ENCODE peak calls at places on chromosomes 7 and 10, in seven cellular contexts. One of them, this sample, is unnamed. For H3K4me1, the result is how much of the 10 kb centered on the place peaks cover.

GRCh38 chr7:135386776-135387175 is 123.1 kb downstream of the CNOT4 start:
- DNase-seq in spleen: no peak
- DNase-seq in left ventricle myocardium inferior: no peak
- DNase-seq in body of pancreas: no peak
- DNase-seq in cardiac muscle cell: no peak
- DNase-seq in neuronal stem cell: no peak
- DNase-seq in heart right ventricle: no peak
- DNase-seq in this sample: peak

GRCh38 chr10:86355571-86356038 is 11.0 kb downstream of the GRID1 start:
- DNase-seq in heart right ventricle: peak
- DNase-seq in spleen: peak
- DNase-seq in body of pancreas: no peak
- DNase-seq in cardiac muscle cell: no peak
- DNase-seq in left ventricle myocardium inferior: peak
- DNase-seq in neuronal stem cell: no peak
- DNase-seq in this sample: no peak

GRCh38 chr7:255721-256361 is 34.1 kb upstream of the FOXL3 start:
- DNase-seq in heart right ventricle: no peak
- DNase-seq in neuronal stem cell: no peak
- DNase-seq in cardiac muscle cell: no peak
- DNase-seq in body of pancreas: no peak
- DNase-seq in spleen: no peak
- DNase-seq in left ventricle myocardium inferior: no peak
- DNase-seq in this sample: no peak

GRCh38 chr10:62810131-62810530 is 5.6 kb downstream of the ADO start:
- DNase-seq in heart right ventricle: no peak
- DNase-seq in body of pancreas: no peak
- DNase-seq in spleen: no peak
- DNase-seq in neuronal stem cell: no peak
- DNase-seq in cardiac muscle cell: no peak
- DNase-seq in left ventricle myocardium inferior: no peak
- DNase-seq in this sample: no peak

GRCh38 chr7:90401989-90402388 is 1.3 kb upstream of the CLDN12 start:
- DNase-seq in spleen: no peak
- DNase-seq in neuronal stem cell: no peak
- DNase-seq in left ventricle myocardium inferior: no peak
- DNase-seq in cardiac muscle cell: no peak
- DNase-seq in body of pancreas: no peak
- DNase-seq in heart right ventricle: no peak
- DNase-seq in this sample: no peak

GRCh38 chr10:127044191-127044590 is 139.0 kb downstream of the DOCK1 start:
- DNase-seq in heart right ventricle: no peak
- DNase-seq in body of pancreas: peak
- DNase-seq in spleen: no peak
- DNase-seq in left ventricle myocardium inferior: no peak
- DNase-seq in neuronal stem cell: no peak
- DNase-seq in cardiac muscle cell: no peak
- DNase-seq in this sample: no peak

GRCh38 chr10:782751-783648 is 93.5 kb upstream of the DIP2C start:
- DNase-seq in spleen: peak
- DNase-seq in body of pancreas: no peak
- DNase-seq in neuronal stem cell: no peak
- DNase-seq in heart right ventricle: no peak
- DNase-seq in left ventricle myocardium inferior: no peak
- DNase-seq in cardiac muscle cell: no peak
- DNase-seq in this sample: no peak

GRCh38 chr7:101402081-101402779 is 39.6 kb downstream of the COL26A1 start:
- DNase-seq in cardiac muscle cell: no peak
- DNase-seq in neuronal stem cell: peak
- DNase-seq in left ventricle myocardium inferior: no peak
- DNase-seq in body of pancreas: peak
- DNase-seq in heart right ventricle: no peak
- DNase-seq in spleen: no peak
- DNase-seq in this sample: peak

GRCh38 chr10:10786334-10787090 is 231.2 kb upstream of the CELF2 start:
- DNase-seq in body of pancreas: no peak
- DNase-seq in heart right ventricle: no peak
- DNase-seq in neuronal stem cell: no peak
- DNase-seq in left ventricle myocardium inferior: no peak
- DNase-seq in cardiac muscle cell: no peak
- DNase-seq in spleen: no peak
- DNase-seq in this sample: peak

DNA sequence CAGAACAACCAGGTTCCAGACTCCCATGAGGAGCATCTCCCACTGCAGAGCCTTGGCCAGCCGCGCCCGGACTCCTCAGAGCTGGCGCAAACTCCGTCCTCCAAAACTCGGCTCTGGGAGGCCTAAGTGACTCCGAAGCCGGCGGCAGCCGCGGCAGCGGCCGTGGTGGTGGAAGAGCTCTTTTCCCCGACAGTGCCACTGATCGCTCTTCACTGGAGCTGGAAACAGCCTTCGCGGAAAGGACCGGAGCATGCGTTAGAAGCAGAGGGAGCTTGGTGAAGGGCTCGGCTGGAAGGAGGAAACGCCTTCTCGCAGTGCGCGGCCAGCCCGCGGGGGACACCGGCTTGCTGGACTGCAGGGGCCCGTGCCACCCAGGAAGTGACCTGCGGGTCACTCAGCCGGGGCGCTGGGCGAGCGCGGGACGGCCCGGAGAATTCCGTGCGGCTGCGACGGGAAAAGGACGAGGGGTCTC is 5.0 kb upstream of the HOXA13 start:
- DNase-seq in cardiac muscle cell: no peak
- DNase-seq in spleen: peak
- DNase-seq in neuronal stem cell: no peak
- DNase-seq in body of pancreas: no peak
- DNase-seq in heart right ventricle: no peak
- DNase-seq in left ventricle myocardium inferior: no peak
- DNase-seq in this sample: no peak
- H3K4me3 ChIP-seq in cardiac muscle cell: no peak
- H3K4me3 ChIP-seq in spleen: no peak
- H3K4me3 ChIP-seq in neuronal stem cell: no peak
- H3K4me3 ChIP-seq in body of pancreas: no peak
- H3K4me3 ChIP-seq in heart right ventricle: no peak
- H3K4me3 ChIP-seq in left ventricle myocardium inferior: peak
- H3K4me3 ChIP-seq in this sample: peak

GRCh38 chr7:121540138-121540537 is 144.0 kb upstream of the FAM3C start:
- DNase-seq in neuronal stem cell: no peak
- DNase-seq in body of pancreas: no peak
- DNase-seq in left ventricle myocardium inferior: no peak
- DNase-seq in cardiac muscle cell: no peak
- DNase-seq in spleen: no peak
- DNase-seq in heart right ventricle: no peak
- DNase-seq in this sample: no peak

GRCh38 chr7:121544199-121544598 is 148.1 kb upstream of the FAM3C start:
- DNase-seq in left ventricle myocardium inferior: no peak
- DNase-seq in heart right ventricle: no peak
- DNase-seq in neuronal stem cell: no peak
- DNase-seq in body of pancreas: no peak
- DNase-seq in cardiac muscle cell: no peak
- DNase-seq in spleen: no peak
- DNase-seq in this sample: no peak

GRCh38 chr7:121545418-121545817 is 149.3 kb upstream of the FAM3C start:
- DNase-seq in body of pancreas: no peak
- DNase-seq in heart right ventricle: no peak
- DNase-seq in cardiac muscle cell: no peak
- DNase-seq in neuronal stem cell: no peak
- DNase-seq in spleen: no peak
- DNase-seq in left ventricle myocardium inferior: no peak
- DNase-seq in this sample: no peak

GRCh38 chr7:121544726-121545125 is 148.6 kb upstream of the FAM3C start:
- DNase-seq in left ventricle myocardium inferior: no peak
- DNase-seq in heart right ventricle: no peak
- DNase-seq in cardiac muscle cell: no peak
- DNase-seq in neuronal stem cell: no peak
- DNase-seq in spleen: no peak
- DNase-seq in body of pancreas: no peak
- DNase-seq in this sample: peak

DNA sequence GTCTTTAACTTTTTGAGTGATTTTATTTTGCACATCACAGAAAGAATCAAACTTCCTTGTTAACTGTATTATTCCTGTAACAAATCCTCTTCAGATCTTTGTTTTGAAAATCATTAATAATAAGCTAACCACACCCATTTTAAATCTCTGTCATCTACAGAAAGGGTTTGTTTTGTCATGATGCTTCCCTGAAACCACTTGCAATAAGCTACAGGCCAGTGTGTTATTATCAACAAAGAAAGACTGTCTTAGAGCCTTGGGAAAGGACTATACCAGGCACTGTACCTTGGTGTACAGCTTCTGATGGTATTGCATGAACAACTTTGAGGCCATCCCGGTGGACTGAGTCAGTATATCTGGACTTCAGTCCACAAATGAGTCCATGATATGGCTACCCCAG is 145.3 kb upstream of the FAM3C start:
- DNase-seq in neuronal stem cell: no peak
- DNase-seq in body of pancreas: no peak
- DNase-seq in spleen: no peak
- DNase-seq in left ventricle myocardium inferior: no peak
- DNase-seq in heart right ventricle: no peak
- DNase-seq in cardiac muscle cell: no peak
- DNase-seq in this sample: no peak
- H3K4me1 ChIP-seq in neuronal stem cell: under half
- H3K4me1 ChIP-seq in body of pancreas: under half
- H3K4me1 ChIP-seq in spleen: under half
- H3K4me1 ChIP-seq in left ventricle myocardium inferior: under half
- H3K4me1 ChIP-seq in heart right ventricle: under half
- H3K4me1 ChIP-seq in cardiac muscle cell: under half
- H3K4me1 ChIP-seq in this sample: under half

DNA sequence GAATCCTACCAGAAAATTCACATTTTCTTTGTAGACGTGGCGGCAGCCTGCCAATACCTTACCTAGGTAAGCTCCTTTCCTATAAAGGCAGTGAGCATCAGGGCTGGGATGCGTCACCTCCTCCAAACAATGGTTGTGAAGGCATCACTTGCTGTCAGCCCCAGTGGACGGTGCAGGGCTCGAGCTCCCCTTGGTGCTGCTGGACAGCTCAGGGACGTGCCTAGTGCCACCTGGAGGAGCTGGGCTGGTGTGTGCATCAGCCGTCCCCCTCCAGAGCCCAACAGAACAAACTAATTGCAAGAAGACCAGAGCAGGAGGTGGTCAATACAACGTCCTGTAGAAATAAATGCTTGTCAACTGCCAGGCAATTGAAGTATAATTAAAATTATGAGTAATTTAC is 517.5 kb upstream of the FOXK1 start:
- DNase-seq in heart right ventricle: no peak
- DNase-seq in cardiac muscle cell: peak
- DNase-seq in body of pancreas: no peak
- DNase-seq in spleen: peak
- DNase-seq in neuronal stem cell: no peak
- DNase-seq in left ventricle myocardium inferior: no peak
- DNase-seq in this sample: no peak
- H3K4me3 ChIP-seq in heart right ventricle: no peak
- H3K4me3 ChIP-seq in cardiac muscle cell: no peak
- H3K4me3 ChIP-seq in body of pancreas: no peak
- H3K4me3 ChIP-seq in spleen: no peak
- H3K4me3 ChIP-seq in neuronal stem cell: no peak
- H3K4me3 ChIP-seq in left ventricle myocardium inferior: no peak
- H3K4me3 ChIP-seq in this sample: no peak

GRCh38 chr7:75965617-75966016 is 28.8 kb downstream of the TMEM120A start:
- DNase-seq in spleen: peak
- DNase-seq in neuronal stem cell: no peak
- DNase-seq in body of pancreas: no peak
- DNase-seq in left ventricle myocardium inferior: no peak
- DNase-seq in heart right ventricle: no peak
- DNase-seq in cardiac muscle cell: no peak
- DNase-seq in this sample: no peak
- H3K4me1 ChIP-seq in spleen: half or more
- H3K4me1 ChIP-seq in neuronal stem cell: half or more
- H3K4me1 ChIP-seq in body of pancreas: under half
- H3K4me1 ChIP-seq in left ventricle myocardium inferior: half or more
- H3K4me1 ChIP-seq in heart right ventricle: half or more
- H3K4me1 ChIP-seq in cardiac muscle cell: under half
- H3K4me1 ChIP-seq in this sample: half or more

DNA sequence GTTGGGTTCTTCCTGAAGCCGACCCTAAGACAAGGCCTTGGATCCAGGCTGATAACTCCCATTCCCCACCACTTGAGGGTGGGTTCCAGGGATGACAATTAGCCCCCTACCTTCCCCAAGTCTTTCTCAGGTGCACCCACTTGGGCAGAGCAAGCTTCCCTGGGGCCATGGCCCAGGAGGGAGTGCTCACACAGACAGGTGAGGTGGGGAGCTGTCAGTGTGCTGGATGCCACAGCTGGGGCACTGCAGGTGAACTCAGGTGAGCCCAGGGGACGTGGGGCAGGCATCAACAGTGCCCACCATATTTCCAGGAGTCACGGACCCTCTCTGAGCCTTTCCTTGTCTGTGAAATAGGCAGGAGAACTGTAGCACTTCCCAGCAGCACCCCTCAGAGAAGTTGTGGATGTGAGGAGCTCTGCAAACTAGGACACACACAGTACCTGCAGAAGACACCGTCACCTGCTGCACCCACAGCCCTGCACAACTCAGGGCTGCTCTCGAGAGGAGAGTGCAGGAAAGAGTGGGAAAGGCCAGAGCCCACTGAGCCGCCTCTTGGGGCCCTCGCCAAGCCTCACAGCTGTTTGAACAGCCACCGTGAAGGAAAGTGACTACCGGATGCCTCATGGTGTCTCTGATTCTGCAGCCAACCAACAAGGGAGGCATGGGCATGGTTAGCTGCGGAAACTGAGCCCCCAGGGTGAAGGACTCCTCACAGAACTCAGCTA is 17.8 kb downstream of the SH3PXD2A start:
- DNase-seq in heart right ventricle: no peak
- DNase-seq in left ventricle myocardium inferior: no peak
- DNase-seq in neuronal stem cell: no peak
- DNase-seq in spleen: peak
- DNase-seq in body of pancreas: no peak
- DNase-seq in cardiac muscle cell: no peak
- DNase-seq in this sample: no peak
- H3K4me3 ChIP-seq in heart right ventricle: no peak
- H3K4me3 ChIP-seq in left ventricle myocardium inferior: no peak
- H3K4me3 ChIP-seq in neuronal stem cell: no peak
- H3K4me3 ChIP-seq in spleen: no peak
- H3K4me3 ChIP-seq in body of pancreas: no peak
- H3K4me3 ChIP-seq in cardiac muscle cell: no peak
- H3K4me3 ChIP-seq in this sample: no peak

GRCh38 chr10:72314263-72314662 is 40.5 kb downstream of the DNAJB12 start:
- DNase-seq in cardiac muscle cell: no peak
- DNase-seq in neuronal stem cell: no peak
- DNase-seq in heart right ventricle: no peak
- DNase-seq in body of pancreas: no peak
- DNase-seq in left ventricle myocardium inferior: no peak
- DNase-seq in spleen: peak
- DNase-seq in this sample: no peak
- H3K4me1 ChIP-seq in cardiac muscle cell: under half
- H3K4me1 ChIP-seq in neuronal stem cell: under half
- H3K4me1 ChIP-seq in heart right ventricle: half or more
- H3K4me1 ChIP-seq in body of pancreas: half or more
- H3K4me1 ChIP-seq in left ventricle myocardium inferior: half or more
- H3K4me1 ChIP-seq in spleen: half or more
- H3K4me1 ChIP-seq in this sample: under half